ENCODE peak calls at places on chromosomes 4 and X, in eight cellular contexts. X, U, L, R, N, W, F and Q are unnamed samples.

GRCh38 chr4:1663549-1663948 is 20.6 kb downstream of the FAM53A start:
- DNase-seq in X (no peak), U (no peak), L (no peak), R (no peak), N (no peak), W (no peak), F (no peak), Q (no peak)

GRCh38 chr4:57044996-57045395 is 65.2 kb downstream of the IGFBP7 start:
- DNase-seq in X (no peak), U (peak), L (no peak), R (no peak), N (no peak), W (no peak), F (no peak), Q (no peak)

GRCh38 chr4:48290146-48290772 is 20.6 kb upstream of the TEC start:
- DNase-seq in X (no peak), U (no peak), L (no peak), R (peak), N (no peak), W (no peak), F (no peak), Q (peak)

GRCh38 chr4:148514041-148514440 is 71.8 kb upstream of the NR3C2 start:
- DNase-seq in X (no peak), U (peak), L (no peak), R (no peak), N (no peak), W (no peak), F (peak), Q (no peak)

GRCh38 chr4:126223784-126224407 is 909.1 kb downstream of the FAT4 start:
- DNase-seq in X (no peak), U (peak), L (no peak), R (no peak), N (no peak), W (no peak), F (no peak), Q (peak)

GRCh38 chrX:86133761-86134160 is 14.5 kb upstream of the DACH2 start:
- DNase-seq in X (no peak), U (peak), L (no peak), R (no peak), N (no peak), W (no peak), F (no peak), Q (peak)

GRCh38 chr4:80265571-80266266 is 745 bp upstream of the FGF5 start:
- DNase-seq in X (no peak), U (peak), L (no peak), R (no peak), N (no peak), W (peak), F (no peak), Q (no peak)

GRCh38 chrX:46582964-46583363 is 9.4 kb downstream of the CHST7 start:
- DNase-seq in X (no peak), U (peak), L (no peak), R (no peak), N (no peak), W (no peak), F (no peak), Q (no peak)

GRCh38 chr4:181957088-181957487 is 286.1 kb upstream of the TENM3 start:
- DNase-seq in X (no peak), U (peak), L (no peak), R (no peak), N (no peak), W (no peak), F (peak), Q (no peak)